ENCODE peak calls at places on chromosome 18, in six cellular contexts. O is SIG-M5, X is NAMALWA, S is midbrain, W is NB4, Q is BJ. J is an unnamed sample.

GRCh38 chr18:73739098-73739497 is 408.5 kb downstream of the FBXO15 start:
- DNase-seq in O (no peak), X (no peak), S (no peak), W (no peak), Q (no peak), J (no peak)

GRCh38 chr18:48680871-48681270 is 142.0 kb downstream of the CTIF start:
- DNase-seq in O (no peak), X (no peak), S (peak), W (no peak), Q (no peak), J (no peak)

GRCh38 chr18:70333757-70334156 is 44.9 kb downstream of the SOCS6 start:
- DNase-seq in O (no peak), X (no peak), S (no peak), W (no peak), Q (peak), J (no peak)

GRCh38 chr18:7830468-7830867 is 263.4 kb downstream of the PTPRM start:
- DNase-seq in O (no peak), X (peak), S (no peak), W (peak), Q (no peak), J (no peak)

GRCh38 chr18:9017900-9018217 is 84.6 kb upstream of the NDUFV2 start:
- DNase-seq in O (no peak), X (no peak), S (no peak), W (no peak), Q (no peak), J (no peak)

GRCh38 chr18:76428396-76429261 is 66.4 kb downstream of the ZNF516 start:
- DNase-seq in O (no peak), X (no peak), S (no peak), W (no peak), Q (no peak), J (no peak)

GRCh38 chr18:57942090-57942489 is 101.9 kb upstream of the NEDD4L start:
- DNase-seq in O (no peak), X (no peak), S (no peak), W (no peak), Q (no peak), J (no peak)

GRCh38 chr18:11043694-11044093 is 105.7 kb downstream of the PIEZO2 start:
- DNase-seq in O (no peak), X (no peak), S (no peak), W (no peak), Q (no peak), J (no peak)

GRCh38 chr18:24600076-24600654 is 139.7 kb downstream of the HRH4 start:
- DNase-seq in O (no peak), X (peak), S (peak), W (peak), Q (peak), J (no peak)

GRCh38 chr18:50151876-50152275 is 43.1 kb downstream of the MYO5B start:
- DNase-seq in O (no peak), X (no peak), S (no peak), W (no peak), Q (no peak), J (no peak)

J was measured in naive B cell.